ENCODE peak calls at places on chromosomes 12 and 14, in four cellular contexts. W is SK-N-SH, T is GM12878, C is K562. H is an unnamed sample.
A peak's percentile ranks its signal among the peaks of the same experiment; 100 is the strongest.

GRCh38 chr12:31220633-31221565 is 105.1 kb downstream of the SINHCAF start:
- DNase-seq in W (no peak), T (no peak), C (no peak), H (no peak)

GRCh38 chr14:105805701-105806100 is 279.3 kb downstream of the TMEM121 start:
- DNase-seq in W (no peak), T (no peak), C (no peak), H (no peak)

GRCh38 chr12:31390991-31391390 is 65.0 kb upstream of the SINHCAF start:
- DNase-seq in W (no peak), T (no peak), C (no peak), H (no peak)

GRCh38 chr14:63470877-63471565 is 72.2 kb downstream of the PPP2R5E start:
- DNase-seq in W (no peak), T (peak; percentile 68), C (no peak), H (no peak)

GRCh38 chr14:93112891-93113677 is 2.6 kb downstream of the ITPK1 start:
- DNase-seq in W (peak; percentile 71), T (peak; percentile 66), C (peak; percentile 47), H (peak; percentile 85)

GRCh38 chr12:130825771-130826150 is 13.3 kb downstream of the STX2 start:
- DNase-seq in W (no peak), T (no peak), C (peak; percentile 66), H (no peak)

GRCh38 chr12:124675881-124676688 is 108.7 kb upstream of the NCOR2 start:
- DNase-seq in W (no peak), T (no peak), C (no peak), H (no peak)

GRCh38 chr12:122730215-122731014 is at the start of gene HCAR1:
- DNase-seq in W (no peak), T (no peak), C (no peak), H (peak; percentile 19)

GRCh38 chr12:90888316-90888715 is 66.7 kb downstream of the CCER1 start:
- DNase-seq in W (no peak), T (no peak), C (no peak), H (no peak)

GRCh38 chr12:32419520-32419960 is 20.2 kb downstream of the FGD4 start:
- DNase-seq in W (no peak), T (no peak), C (no peak), H (no peak)

GRCh38 chr14:99047436-99048110 is 224.4 kb downstream of the BCL11B start:
- DNase-seq in W (no peak), T (no peak), C (no peak), H (no peak)

GRCh38 chr12:81815611-81816010 is 56.5 kb upstream of the PPFIA2 start:
- DNase-seq in W (no peak), T (no peak), C (no peak), H (no peak)

GRCh38 chr14:99571303-99571986 is 32.6 kb downstream of the CCDC85C start:
- DNase-seq in W (no peak), T (no peak), C (no peak), H (no peak)

GRCh38 chr14:22915886-22916521 is 2.9 kb downstream of the RBM23 start:
- DNase-seq in W (no peak), T (no peak), C (no peak), H (no peak)

GRCh38 chr14:28778718-28779117 is 12.1 kb downstream of the FOXG1 start:
- DNase-seq in W (no peak), T (no peak), C (no peak), H (no peak)

GRCh38 chr12:95322335-95322734 is 104.7 kb downstream of the VEZT start:
- DNase-seq in W (no peak), T (no peak), C (no peak), H (no peak)

GRCh38 chr12:46915861-46916260 is 90.1 kb upstream of the SLC38A4 start:
- DNase-seq in W (no peak), T (no peak), C (no peak), H (no peak)

GRCh38 chr14:33568935-33569579 is 381.8 kb downstream of the EGLN3 start:
- DNase-seq in W (no peak), T (no peak), C (no peak), H (no peak)

GRCh38 chr12:32031109-32031508 is 71.9 kb downstream of the RESF1 start:
- DNase-seq in W (no peak), T (no peak), C (peak; percentile 84), H (no peak)

GRCh38 chr12:3752741-3753486 is at the start of gene CRACR2A:
- DNase-seq in W (peak; percentile 90), T (peak; percentile 31), C (peak; percentile 87), H (peak; percentile 87)

DNA sequence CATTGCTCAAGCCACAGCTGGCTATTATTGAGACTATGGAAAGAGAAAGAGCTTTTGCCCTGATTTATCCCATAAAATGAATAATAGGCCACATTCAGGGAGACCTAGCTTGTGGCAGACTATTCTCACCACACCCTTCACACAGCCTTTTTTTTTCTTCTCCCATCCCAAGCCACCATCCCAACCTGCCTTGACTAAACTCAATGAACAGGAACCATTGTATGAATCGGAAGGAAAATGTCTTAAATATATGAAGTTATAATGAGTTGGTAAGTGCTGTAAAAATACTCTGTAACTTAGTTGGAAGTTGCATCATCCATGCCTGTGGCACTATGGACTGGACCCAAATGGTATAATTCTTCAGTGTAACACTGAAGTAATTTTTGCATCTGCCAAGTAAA is 338.4 kb downstream of the RAD51B start:
- DNase-seq in W (no peak), T (no peak), C (no peak), H (no peak)
- TF ChIP-seq USF1 in W (no peak), T (no peak), C (no peak), H (no peak)

GRCh38 chr14:49593016-49593415 is 5.7 kb upstream of the LRR1 start:
- DNase-seq in W (no peak), T (no peak), C (no peak), H (no peak)
- TF ChIP-seq USF1 in W (no peak), T (no peak), C (no peak), H (no peak)

GRCh38 chr12:6089041-6089823 is 35.2 kb downstream of the VWF start:
- DNase-seq in W (no peak), T (no peak), C (no peak), H (peak; percentile 23)
- TF ChIP-seq USF1 in W (no peak), T (no peak), C (no peak), H (no peak)

GRCh38 chr12:49094104-49094948 is at the start of gene DHH:
- DNase-seq in W (peak; percentile 72), T (no peak), C (peak; percentile 86), H (peak; percentile 72)
- TF ChIP-seq USF1 in W (peak; percentile 37), T (no peak), C (no peak), H (no peak)

GRCh38 chr12:79067977-79068376 is 203.4 kb downstream of the SYT1 start:
- DNase-seq in W (no peak), T (no peak), C (no peak), H (no peak)

GRCh38 chr12:79063258-79063657 is 198.7 kb downstream of the SYT1 start:
- DNase-seq in W (no peak), T (no peak), C (no peak), H (peak; percentile 15)

GRCh38 chr12:79071498-79071897 is 206.9 kb downstream of the SYT1 start:
- DNase-seq in W (no peak), T (no peak), C (no peak), H (no peak)

GRCh38 chr12:79073506-79073905 is 208.9 kb downstream of the SYT1 start:
- DNase-seq in W (no peak), T (no peak), C (no peak), H (no peak)

DNA sequence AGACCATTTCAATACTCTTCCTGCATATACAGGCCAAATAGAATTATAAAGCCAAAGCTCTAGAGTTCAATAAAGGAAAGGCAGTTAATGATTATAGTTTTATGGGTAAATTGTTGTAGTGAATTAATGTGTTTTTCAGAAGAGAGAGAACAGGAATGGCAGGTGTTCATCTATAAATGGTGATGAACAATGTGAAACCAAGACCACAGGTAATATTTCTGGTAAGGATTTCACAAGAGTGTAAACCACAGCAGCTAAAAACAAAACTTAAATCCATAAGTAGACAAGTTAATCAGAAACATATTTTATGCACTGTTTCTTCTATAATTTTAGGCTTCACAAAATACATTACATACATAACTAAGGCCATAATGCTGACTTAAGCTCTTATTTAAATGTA is 204.4 kb downstream of the SYT1 start:
- DNase-seq in W (no peak), T (peak; percentile 45), C (no peak), H (no peak)
- TF ChIP-seq USF1 in W (no peak), T (no peak), C (no peak), H (no peak)

DNA sequence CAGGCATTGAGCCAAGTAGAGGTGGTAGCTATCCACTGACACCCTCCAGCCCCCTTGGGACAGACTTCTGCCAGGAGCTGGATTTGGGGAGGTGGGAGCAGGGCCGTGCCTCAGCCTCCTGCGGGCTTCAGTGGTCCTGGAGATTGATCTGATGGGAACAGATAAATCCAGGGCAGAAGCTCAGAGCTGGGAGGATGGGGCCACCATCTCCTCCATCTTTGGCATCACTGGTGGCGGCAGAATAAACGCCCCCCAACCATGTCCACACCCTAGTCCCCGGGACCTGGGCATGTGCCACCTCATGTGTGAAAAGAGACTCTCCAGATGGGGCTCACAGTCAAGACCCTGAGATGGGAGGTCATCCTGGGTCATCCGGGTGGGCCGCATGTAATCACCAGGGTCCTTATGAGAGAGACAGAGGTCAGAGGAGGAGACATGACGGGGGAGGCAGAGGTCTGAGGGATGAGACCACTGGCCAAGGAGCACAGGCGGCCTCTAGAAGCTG is 209.6 kb upstream of the RTL1 start:
- DNase-seq in W (no peak), T (no peak), C (no peak), H (no peak)
- TF ChIP-seq USF1 in W (no peak), T (no peak), C (no peak), H (no peak)

GRCh38 chr12:49478949-49479664 is 59.7 kb upstream of the KCNH3 start:
- DNase-seq in W (no peak), T (no peak), C (no peak), H (peak; percentile 24)

GRCh38 chr12:49483621-49484020 is 55.2 kb upstream of the KCNH3 start:
- DNase-seq in W (no peak), T (no peak), C (no peak), H (no peak)

GRCh38 chr12:49487605-49488004 is 51.2 kb upstream of the KCNH3 start:
- DNase-seq in W (no peak), T (peak; percentile 13), C (no peak), H (no peak)

DNA sequence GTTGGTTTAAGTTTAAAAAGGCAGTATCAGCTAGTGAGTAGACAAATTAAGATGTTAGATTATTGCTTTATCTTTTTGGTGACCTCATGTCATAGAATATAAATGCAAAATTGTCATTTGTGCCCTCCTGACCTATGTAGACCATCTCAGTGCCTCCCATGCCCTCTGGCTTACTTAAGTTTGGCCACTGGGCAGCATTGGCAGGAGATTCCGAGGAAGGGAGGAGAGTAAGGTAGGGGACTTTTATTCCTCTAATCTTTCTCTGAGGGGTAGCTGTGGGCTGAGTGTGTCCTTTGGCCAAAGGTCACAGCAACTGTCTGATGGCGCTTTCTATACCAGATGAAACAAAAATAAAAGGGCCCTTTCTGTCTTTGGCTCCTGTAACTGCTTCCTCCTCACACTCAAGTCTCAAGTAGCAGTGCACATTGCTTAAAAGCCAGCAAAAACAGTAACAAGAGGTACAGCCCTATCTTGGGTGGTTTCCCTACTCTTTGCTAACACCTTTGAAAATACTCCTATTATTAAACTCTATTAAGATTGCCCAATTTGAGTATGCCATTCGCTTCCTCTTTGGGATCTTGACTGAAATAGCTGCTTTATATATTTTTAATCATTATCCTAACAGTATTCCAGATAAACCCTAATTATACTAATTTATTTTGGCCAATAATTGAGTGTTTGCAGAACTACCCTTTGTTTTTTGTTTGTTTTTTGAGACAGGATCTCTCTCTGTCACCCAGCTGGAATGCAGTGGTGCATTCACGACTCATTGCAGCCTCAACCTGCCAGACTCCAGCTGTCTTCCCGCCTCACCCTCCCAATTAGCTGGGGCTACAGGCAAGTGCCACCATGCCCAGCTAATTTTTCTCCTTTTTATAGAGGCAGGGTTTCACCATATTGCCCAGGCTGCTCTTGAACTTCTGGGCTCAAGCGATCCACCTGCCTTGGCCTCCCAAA is 56.5 kb upstream of the KCNH3 start:
- DNase-seq in W (no peak), T (no peak), C (no peak), H (no peak)
- TF ChIP-seq USF1 in W (no peak), T (no peak), C (no peak), H (no peak)

GRCh38 chr14:68950111-68950510 is 29.0 kb downstream of the ACTN1 start:
- DNase-seq in W (no peak), T (no peak), C (no peak), H (no peak)
- TF ChIP-seq USF1 in W (no peak), T (no peak), C (no peak), H (no peak)